ENCODE peak calls at places on chromosomes 13 and 19, in four cellular contexts. E is dermis blood vessel endothelial cell; X is fibroblast of the conjunctiva; J is stimulated activated CD8-positive, alpha-beta memory T cell treated with anti-CD3 and anti-CD28 coated beads, Interleukin-7, amount 100 ng/mL, for 4 hours. D is an unnamed sample.

GRCh38 chr19:47641891-47642485 is 33.1 kb downstream of the BICRA start:
- DNase-seq in E (no peak), X (no peak), J (no peak), D (no peak)

GRCh38 chr19:56367829-56368711 is 25.3 kb downstream of the ZNF582 start:
- DNase-seq in E (peak), X (peak), J (peak), D (peak)

GRCh38 chr13:110913911-110914292 is 967 bp downstream of the ANKRD10 start:
- DNase-seq in E (no peak), X (no peak), J (no peak), D (no peak)

GRCh38 chr13:54210397-54211050 is 1181.9 kb downstream of the OLFM4 start:
- DNase-seq in E (no peak), X (no peak), J (no peak), D (no peak)

GRCh38 chr19:45876411-45877197 is 9.3 kb downstream of the IRF2BP1 start:
- DNase-seq in E (peak), X (no peak), J (no peak), D (no peak)

GRCh38 chr13:76751278-76751677 is 134.9 kb downstream of the KCTD12 start:
- DNase-seq in E (no peak), X (no peak), J (no peak), D (no peak)

GRCh38 chr19:47232422-47233211 is 1.6 kb upstream of the BBC3 start:
- DNase-seq in E (peak), X (no peak), J (no peak), D (no peak)

GRCh38 chr13:62643007-62643483 is 1227.4 kb upstream of the PCDH20 start:
- DNase-seq in E (no peak), X (no peak), J (no peak), D (no peak)

GRCh38 chr13:113020323-113021080 is 51.5 kb downstream of the MCF2L start:
- DNase-seq in E (no peak), X (no peak), J (no peak), D (no peak)

GRCh38 chr13:49749852-49750251 is 42.6 kb downstream of the KPNA3 start:
- DNase-seq in E (no peak), X (no peak), J (no peak), D (no peak)

GRCh38 chr19:11496391-11497163 is 9.1 kb downstream of the ZNF653 start:
- DNase-seq in E (peak), X (peak), J (peak), D (peak)

GRCh38 chr19:37989855-37990254 is 82.8 kb downstream of the SIPA1L3 start:
- DNase-seq in E (no peak), X (no peak), J (no peak), D (no peak)

GRCh38 chr19:7973883-7974282 is 30.4 kb upstream of the TIMM44 start:
- DNase-seq in E (no peak), X (no peak), J (no peak), D (no peak)

GRCh38 chr13:112131740-112132113 is 64.8 kb downstream of the SOX1 start:
- DNase-seq in E (no peak), X (no peak), J (no peak), D (no peak)